ENCODE peak calls at places on chromosomes 11 and 22, in ten cellular contexts. L is activated CD4-positive, alpha-beta T cell treated with anti-CD3 and anti-CD28 coated beads for 4 hours; F is stomach; E is fibroblast of the conjunctiva; X is pons; R is NCI-H1694; S is ACHN; M is cardiac muscle cell; A is occipital lobe; I is GM10248. D is an unnamed sample.
A peak's percentile ranks its signal among the peaks of the same experiment; 100 is the strongest.

GRCh38 chr11:129295746-129296145 is 79.9 kb upstream of the BARX2 start:
- DNase-seq in F (no peak), X (no peak), R (no peak), A (no peak), S (no peak), L (no peak), I (no peak), M (peak; percentile 88), E (no peak), D (no peak)

GRCh38 chr11:95352733-95353346 is 121.8 kb upstream of the SESN3 start:
- DNase-seq in M (no peak), R (no peak), S (no peak), X (no peak), F (no peak), L (no peak), A (no peak), E (no peak), I (no peak), D (no peak)

GRCh38 chr11:100875521-100875869 is 188.4 kb downstream of the ARHGAP42 start:
- DNase-seq in X (no peak), R (no peak), I (no peak), F (no peak), S (no peak), A (no peak), E (no peak), M (no peak), L (no peak), D (no peak)

GRCh38 chr11:33709471-33709870 is 8.8 kb upstream of the C11orf91 start:
- DNase-seq in F (no peak), M (no peak), X (no peak), I (no peak), L (no peak), A (no peak), S (no peak), R (no peak), E (no peak), D (no peak)

GRCh38 chr11:33942954-33943353 is 51.1 kb upstream of the LMO2 start:
- DNase-seq in M (peak; percentile 68), S (no peak), F (no peak), A (no peak), I (peak; percentile 75), E (peak; percentile 53), L (no peak), X (peak; percentile 48), R (no peak), D (no peak)

GRCh38 chr22:26846645-26847044 is 189.3 kb downstream of the MIAT start:
- DNase-seq in A (no peak), M (no peak), R (no peak), I (no peak), F (no peak), X (no peak), E (no peak), L (no peak), S (peak; percentile 33), D (no peak)

GRCh38 chr11:9313648-9314290 is 624 bp downstream of the TMEM41B start:
- DNase-seq in I (no peak), M (peak; percentile 27), L (peak; percentile 11), E (no peak), F (peak; percentile 26), R (no peak), X (peak; percentile 33), S (peak; percentile 6), A (peak; percentile 25), D (peak; percentile 53)

GRCh38 chr11:67409261-67409666 is 5.4 kb downstream of the TBC1D10C start:
- DNase-seq in R (no peak), I (peak; percentile 75), A (no peak), L (no peak), F (peak; percentile 57), M (no peak), E (no peak), X (no peak), S (no peak), D (no peak)

GRCh38 chr11:120527111-120527748 is 15.7 kb downstream of the GRIK4 start:
- DNase-seq in A (no peak), E (no peak), S (no peak), L (no peak), F (no peak), M (peak; percentile 53), X (no peak), I (no peak), R (no peak), D (no peak)

GRCh38 chr11:86176165-86176884 is 68.2 kb upstream of the EED start:
- DNase-seq in E (no peak), M (peak; percentile 43), I (peak; percentile 41), R (no peak), L (peak; percentile 36), A (no peak), S (no peak), F (no peak), X (no peak), D (no peak)

GRCh38 chr11:46597155-46597554 is 3.3 kb upstream of the AMBRA1 start:
- DNase-seq in I (no peak), A (no peak), M (no peak), R (no peak), X (no peak), L (no peak), S (no peak), F (no peak), E (no peak), D (no peak)

GRCh38 chr11:22787565-22788162 is 41.9 kb downstream of the SVIP start:
- DNase-seq in A (no peak), L (peak; percentile 26), I (peak; percentile 28), F (no peak), R (peak; percentile 70), X (peak; percentile 90), S (peak; percentile 37), M (peak; percentile 68), E (peak; percentile 29), D (no peak)

GRCh38 chr11:111978028-111978771 is 41.1 kb downstream of the DIXDC1 start:
- DNase-seq in S (peak; percentile 65), R (no peak), M (peak; percentile 81), A (peak; percentile 82), X (peak; percentile 96), I (no peak), L (no peak), F (no peak), E (peak; percentile 45), D (peak; percentile 62)

GRCh38 chr11:48081151-48082010 is 101.0 kb downstream of the PTPRJ start:
- DNase-seq in F (no peak), M (peak; percentile 81), L (peak; percentile 11), X (peak; percentile 88), R (no peak), I (no peak), A (peak; percentile 80), E (no peak), S (peak; percentile 84), D (peak; percentile 48)

GRCh38 chr22:45783021-45783420 is 111.4 kb downstream of the ATXN10 start:
- DNase-seq in A (no peak), S (no peak), R (no peak), I (no peak), F (no peak), X (no peak), L (no peak), E (no peak), M (no peak), D (no peak)

GRCh38 chr11:134609361-134610115 is 197.5 kb upstream of the B3GAT1 start:
- DNase-seq in M (no peak), R (no peak), F (no peak), S (no peak), X (no peak), E (no peak), A (no peak), L (no peak), I (no peak), D (no peak)

GRCh38 chr22:46929046-46929688 is 166.7 kb downstream of the TBC1D22A start:
- DNase-seq in L (no peak), A (no peak), E (no peak), X (peak; percentile 45), M (no peak), R (no peak), S (peak; percentile 49), I (no peak), F (no peak), D (no peak)

GRCh38 chr11:64834723-64835615 is 9.5 kb downstream of the CDC42BPG start:
- DNase-seq in A (no peak), I (no peak), L (no peak), R (no peak), M (peak; percentile 59), S (peak; percentile 80), F (peak; percentile 90), E (no peak), X (no peak), D (no peak)

GRCh38 chr11:72430743-72431570 is 3.4 kb downstream of the CLPB start:
- DNase-seq in A (peak; percentile 34), I (peak; percentile 72), R (peak; percentile 19), M (peak; percentile 71), F (peak; percentile 47), E (peak; percentile 39), X (peak; percentile 74), S (peak; percentile 49), L (peak; percentile 22), D (peak; percentile 63)

GRCh38 chr22:46661221-46661851 is 41.1 kb downstream of the GRAMD4 start:
- DNase-seq in F (no peak), I (no peak), R (peak; percentile 54), M (peak; percentile 71), X (no peak), E (no peak), L (peak; percentile 76), A (peak; percentile 26), S (peak; percentile 43), D (peak; percentile 76)

GRCh38 chr11:131284041-131284440 is 86.4 kb upstream of the NTM start:
- DNase-seq in A (no peak), S (no peak), X (no peak), I (no peak), R (no peak), F (no peak), M (no peak), L (no peak), E (no peak), D (no peak)